ENCODE peak calls at places on chromosomes 5 and 9, in six cellular contexts. U is astrocyte of the spinal cord; S is fibroblast of mammary gland; V is A549; E is CD8-positive, alpha-beta T cell; F is GM12865. I is an unnamed sample.

GRCh38 chr9:76687861-76688374 is 76.3 kb upstream of the PCA3 start:
- DNase-seq in U (peak; percentile 94), S (peak; percentile 94), V (peak; percentile 18), E (no peak), F (no peak), I (peak; percentile 88)

GRCh38 chr5:73437126-73438047 is 11.2 kb downstream of the FOXD1 start:
- DNase-seq in U (peak; percentile 91), S (no peak), V (peak; percentile 79), E (no peak), F (no peak), I (peak; percentile 33)

GRCh38 chr5:137621861-137622823 is 113.7 kb downstream of the KLHL3 start:
- DNase-seq in U (peak; percentile 35), S (peak; percentile 51), V (no peak), E (no peak), F (no peak), I (peak; percentile 63)

GRCh38 chr5:39570418-39571027 is 145.7 kb upstream of the DAB2 start:
- DNase-seq in U (peak; percentile 61), S (peak; percentile 67), V (peak; percentile 50), E (no peak), F (peak; percentile 37), I (peak; percentile 80)

GRCh38 chr5:173823721-173824567 is 64.2 kb upstream of the CPEB4 start:
- DNase-seq in U (peak; percentile 79), S (peak; percentile 81), V (peak; percentile 93), E (no peak), F (no peak), I (peak; percentile 67)

GRCh38 chr5:32233696-32234447 is 59.8 kb upstream of the GOLPH3 start:
- DNase-seq in U (peak; percentile 88), S (peak; percentile 67), V (peak; percentile 68), E (no peak), F (no peak), I (peak; percentile 44)

GRCh38 chr9:36487482-36488321 is 85.0 kb upstream of the MELK start:
- DNase-seq in U (peak; percentile 93), S (peak; percentile 84), V (peak; percentile 87), E (peak; percentile 82), F (peak; percentile 97), I (peak; percentile 86)

GRCh38 chr5:79759436-79759835 is 69.8 kb downstream of the CMYA5 start:
- DNase-seq in U (peak; percentile 81), S (peak; percentile 87), V (no peak), E (no peak), F (no peak), I (peak; percentile 75)

GRCh38 chr5:134027203-134027582 is 22.4 kb upstream of the VDAC1 start:
- DNase-seq in U (no peak), S (no peak), V (no peak), E (no peak), F (no peak), I (no peak)

GRCh38 chr5:14928661-14929060 is 57.1 kb upstream of the ANKH start:
- DNase-seq in U (peak; percentile 61), S (peak; percentile 82), V (no peak), E (no peak), F (no peak), I (no peak)

GRCh38 chr9:84315278-84315877 is 25.2 kb downstream of the SLC28A3 start:
- DNase-seq in U (peak; percentile 76), S (peak; percentile 69), V (peak; percentile 61), E (peak; percentile 13), F (peak; percentile 77), I (peak; percentile 66)

GRCh38 chr9:21559402-21560280 is 77.5 kb upstream of the IFNE start:
- DNase-seq in U (peak; percentile 70), S (peak; percentile 66), V (peak; percentile 83), E (peak; percentile 15), F (peak; percentile 16), I (peak; percentile 79)

GRCh38 chr9:6968271-6968670 is 210.5 kb downstream of the KDM4C start:
- DNase-seq in U (peak; percentile 75), S (peak; percentile 60), V (no peak), E (no peak), F (no peak), I (peak; percentile 8)

GRCh38 chr5:157533011-157533481 is 42.5 kb downstream of the ADAM19 start:
- DNase-seq in U (no peak), S (no peak), V (no peak), E (no peak), F (no peak), I (no peak)

GRCh38 chr5:134968055-134968454 is 348 bp downstream of the CATSPER3 start:
- DNase-seq in U (no peak), S (no peak), V (no peak), E (no peak), F (no peak), I (no peak)

GRCh38 chr9:93461810-93462209 is 8.4 kb upstream of the FAM120AOS start:
- DNase-seq in U (no peak), S (no peak), V (no peak), E (no peak), F (no peak), I (no peak)

GRCh38 chr9:127991757-127992274 is 11.0 kb upstream of the EEIG1 start:
- DNase-seq in U (no peak), S (no peak), V (no peak), E (no peak), F (no peak), I (no peak)

GRCh38 chr9:94869415-94869838 is 142.9 kb downstream of the AOPEP start:
- DNase-seq in U (peak; percentile 58), S (no peak), V (peak; percentile 85), E (no peak), F (no peak), I (peak; percentile 89)

GRCh38 chr9:33022755-33023154 is 2.3 kb upstream of the DNAJA1 start:
- DNase-seq in U (no peak), S (no peak), V (no peak), E (no peak), F (no peak), I (no peak)

GRCh38 chr9:34963577-34963976 is 5.5 kb downstream of the PHF24 start:
- DNase-seq in U (no peak), S (no peak), V (no peak), E (no peak), F (no peak), I (no peak)

GRCh38 chr5:67004730-67005350 is 191.8 kb downstream of the CD180 start:
- DNase-seq in U (no peak), S (no peak), V (no peak), E (no peak), F (no peak), I (no peak)

DNA sequence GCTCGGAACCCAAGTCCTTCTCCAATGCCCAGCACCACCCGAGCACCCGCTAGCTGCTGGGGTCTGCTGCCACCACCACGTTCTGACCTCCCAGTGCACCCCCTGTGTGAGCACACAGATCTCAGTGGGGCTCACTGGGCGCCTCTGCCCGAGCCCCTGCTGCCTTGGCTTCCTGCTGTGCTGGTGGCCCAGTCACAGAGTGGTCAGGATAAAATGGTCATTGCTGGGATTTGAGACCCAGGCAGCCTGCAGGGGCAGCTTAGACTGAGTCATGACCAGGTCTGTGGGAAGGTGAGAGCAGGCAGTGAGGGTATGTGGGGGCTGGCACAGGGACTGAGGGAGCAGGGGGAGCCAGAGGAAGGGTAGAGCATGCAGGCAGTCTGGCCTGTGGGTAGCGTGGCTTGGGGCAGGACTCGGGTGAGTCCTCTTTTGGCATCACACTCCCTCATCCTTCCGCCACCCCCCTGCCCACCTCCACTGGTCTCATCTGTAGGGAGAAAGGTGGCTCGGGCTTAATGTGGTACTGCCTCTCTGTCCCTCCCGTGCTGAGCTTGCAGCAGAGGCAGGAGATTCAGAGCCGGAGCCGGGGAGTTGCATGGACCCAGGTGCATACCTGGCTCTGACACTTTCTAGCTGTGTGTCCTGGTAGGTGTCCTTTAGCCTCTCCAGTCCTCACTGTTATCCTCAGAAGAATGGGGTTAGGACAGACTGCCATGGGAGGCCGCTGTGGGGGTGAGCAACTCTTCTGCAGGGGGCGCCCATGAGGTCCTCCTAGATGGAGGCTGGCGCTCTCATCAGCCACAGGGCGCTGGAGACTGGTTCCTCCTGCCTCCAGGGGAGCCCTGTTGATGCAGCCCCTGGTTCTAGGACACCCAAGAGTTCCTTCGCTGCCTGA is 32.1 kb downstream of the USP20 start:
- DNase-seq in U (no peak), S (no peak), V (no peak), E (no peak), F (no peak), I (no peak)
- TF ChIP-seq CTCF in U (peak; percentile 0), S (no peak), V (no peak), E (no peak), F (no peak), I (no peak)

GRCh38 chr5:43232943-43233833 is 41.2 kb downstream of the NIM1K start:
- DNase-seq in U (no peak), S (no peak), V (no peak), E (no peak), F (no peak), I (no peak)

GRCh38 chr5:43225649-43226245 is 33.7 kb downstream of the NIM1K start:
- DNase-seq in U (no peak), S (no peak), V (no peak), E (no peak), F (no peak), I (no peak)

GRCh38 chr5:43231977-43232376 is 40.0 kb downstream of the NIM1K start:
- DNase-seq in U (no peak), S (peak; percentile 21), V (peak; percentile 57), E (no peak), F (peak; percentile 38), I (peak; percentile 4)

DNA sequence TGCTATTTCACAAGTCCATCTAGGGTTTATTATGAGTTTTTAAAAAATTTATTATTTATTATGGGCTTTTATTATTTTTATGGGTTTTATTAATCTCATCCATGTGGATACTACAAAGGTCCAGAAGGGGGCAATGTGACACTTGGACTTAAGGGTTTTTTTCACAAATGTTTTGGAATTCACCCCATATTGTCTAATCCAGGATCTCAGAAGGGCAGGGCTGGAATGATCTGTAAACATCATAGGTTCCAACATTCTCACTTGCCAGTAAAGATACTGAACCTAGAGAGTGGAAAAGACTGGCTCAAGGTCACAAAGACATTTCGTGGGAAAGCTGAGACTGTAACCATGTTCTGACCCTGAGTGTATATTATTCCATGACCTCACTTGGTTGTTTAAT is 35.6 kb downstream of the NIM1K start:
- DNase-seq in U (peak; percentile 55), S (peak; percentile 76), V (peak; percentile 71), E (no peak), F (peak; percentile 60), I (peak; percentile 78)
- TF ChIP-seq CTCF in U (peak; percentile 52), S (peak; percentile 62), V (peak; percentile 70), E (no peak), F (peak; percentile 25), I (peak; percentile 56)

DNA sequence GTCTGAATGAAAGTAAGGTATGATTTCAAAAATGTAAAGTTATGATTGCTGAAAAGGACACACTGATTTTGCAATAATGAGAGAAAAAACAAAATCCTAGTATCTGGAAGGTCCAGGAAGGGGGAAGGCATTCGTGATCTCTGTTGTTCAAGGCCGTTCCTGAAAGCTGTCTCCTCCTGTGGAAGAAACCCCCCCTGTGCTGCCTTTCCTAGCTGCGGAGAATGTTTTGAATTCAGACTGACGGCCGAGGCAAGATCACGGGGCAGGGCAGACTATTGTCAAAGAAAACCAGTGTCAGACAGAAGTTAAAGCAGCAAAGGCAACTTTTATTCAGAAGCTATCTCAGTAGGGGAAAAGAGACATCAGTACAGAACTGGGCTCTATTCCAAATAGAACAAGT is 61.8 kb upstream of the IGFBPL1 start:
- DNase-seq in U (no peak), S (no peak), V (no peak), E (no peak), F (no peak), I (no peak)
- TF ChIP-seq CTCF in U (no peak), S (no peak), V (no peak), E (no peak), F (no peak), I (no peak)

DNA sequence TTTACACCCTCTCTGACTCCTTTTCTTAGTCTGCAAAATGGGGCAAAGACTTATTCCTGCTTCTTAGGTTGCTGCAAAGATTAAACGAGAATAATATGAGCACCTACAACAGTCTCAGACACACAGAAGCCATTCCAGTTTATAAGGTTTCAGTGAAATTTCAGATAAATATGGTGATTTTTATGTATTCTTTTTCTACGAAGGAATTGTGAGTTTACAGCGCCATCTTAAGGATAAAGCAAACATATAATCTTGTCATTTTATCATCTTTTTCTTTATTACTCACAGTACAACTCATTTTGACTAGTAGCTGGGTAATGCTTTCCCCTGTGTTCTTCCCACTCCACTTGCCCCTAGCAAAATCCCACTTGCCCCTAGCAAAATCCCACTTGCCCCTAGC is 29.2 kb upstream of the SMC5 start:
- DNase-seq in U (peak; percentile 57), S (peak; percentile 61), V (peak; percentile 19), E (no peak), F (no peak), I (peak; percentile 66)
- TF ChIP-seq CTCF in U (peak; percentile 28), S (peak; percentile 46), V (peak; percentile 31), E (no peak), F (peak; percentile 1), I (peak; percentile 22)